ENCODE peak calls at places on chromosomes 11 and 22, in seven cellular contexts. Q, E, H, G, W, P and M are unnamed samples.

GRCh38 chr11:119337581-119338317 is 2.9 kb downstream of the C1QTNF5 start:
- DNase-seq in G (no peak), H (no peak), P (no peak), E (no peak), Q (no peak), W (no peak), M (no peak)

GRCh38 chr11:107824668-107825369 is 33.8 kb downstream of the SLC35F2 start:
- DNase-seq in Q (no peak), G (no peak), W (no peak), P (no peak), H (no peak), E (no peak), M (no peak)

GRCh38 chr11:31645747-31646146 is 136.2 kb downstream of the ELP4 start:
- DNase-seq in Q (no peak), P (no peak), W (no peak), G (no peak), H (no peak), E (peak), M (no peak)

GRCh38 chr11:118263694-118264567 is at the start of gene MPZL2:
- DNase-seq in W (peak), H (no peak), G (peak), E (peak), Q (peak), P (no peak), M (no peak)

GRCh38 chr11:76233936-76234703 is 27.8 kb upstream of the WNT11 start:
- DNase-seq in Q (peak), E (peak), P (no peak), G (peak), W (no peak), H (no peak), M (peak)

GRCh38 chr11:33919645-33920044 is 27.8 kb upstream of the LMO2 start:
- DNase-seq in Q (no peak), E (no peak), G (no peak), P (no peak), H (no peak), W (no peak), M (no peak)

GRCh38 chr11:113881856-113882255 is 6.5 kb upstream of the USP28 start:
- DNase-seq in E (no peak), Q (peak), G (no peak), H (no peak), W (no peak), P (no peak), M (no peak)

GRCh38 chr11:71283960-71284359 is 31.6 kb upstream of the SHANK2 start:
- DNase-seq in W (no peak), H (no peak), P (no peak), G (peak), E (no peak), Q (peak), M (no peak)

GRCh38 chr11:3157381-3158130 is 7.6 kb downstream of the OSBPL5 start:
- DNase-seq in W (no peak), P (no peak), H (no peak), E (no peak), G (no peak), Q (no peak), M (no peak)

GRCh38 chr11:96227244-96227643 is 115.8 kb downstream of the MAML2 start:
- DNase-seq in G (no peak), Q (no peak), E (no peak), P (no peak), W (no peak), H (no peak), M (no peak)

GRCh38 chr11:111934301-111934700 is 2.8 kb upstream of the DIXDC1 start:
- DNase-seq in P (no peak), H (no peak), W (no peak), E (no peak), G (no peak), Q (no peak), M (no peak)

GRCh38 chr11:63639195-63639832 is 25.1 kb upstream of the PLAAT3 start:
- DNase-seq in G (no peak), E (no peak), P (no peak), Q (no peak), W (no peak), H (no peak), M (peak)

GRCh38 chr11:111069076-111069475 is 176.4 kb upstream of the POU2AF2 start:
- DNase-seq in W (no peak), H (no peak), E (no peak), Q (no peak), G (no peak), P (no peak), M (no peak)

GRCh38 chr11:73174495-73174791 is 32.3 kb upstream of the FCHSD2 start:
- DNase-seq in Q (no peak), P (no peak), E (no peak), G (no peak), W (no peak), H (no peak), M (no peak)

GRCh38 chr11:125263268-125263790 is 98.8 kb downstream of the PKNOX2 start:
- DNase-seq in P (no peak), E (peak), G (peak), Q (no peak), W (no peak), H (no peak), M (no peak)

GRCh38 chr22:24977370-24978230 is 25.1 kb downstream of the KIAA1671 start:
- DNase-seq in E (peak), H (no peak), W (peak), G (peak), P (no peak), Q (no peak), M (no peak)

GRCh38 chr11:125494987-125495725 is 909 bp downstream of the FEZ1 start:
- DNase-seq in E (peak), W (no peak), H (no peak), P (no peak), Q (no peak), G (no peak), M (no peak)

GRCh38 chr22:33985506-33985905 is 65.2 kb upstream of the LARGE1 start:
- DNase-seq in G (no peak), E (no peak), H (no peak), Q (no peak), P (no peak), W (no peak), M (no peak)

GRCh38 chr22:27213766-27214581 is 556.6 kb downstream of the MIAT start:
- DNase-seq in G (peak), P (no peak), H (no peak), Q (peak), W (no peak), E (peak), M (no peak)

GRCh38 chr11:66739983-66740382 is 11.0 kb upstream of the SPTBN2 start:
- DNase-seq in P (no peak), G (no peak), E (no peak), W (no peak), Q (no peak), H (no peak), M (no peak)

GRCh38 chr22:48586799-48587185 is 1240.9 kb downstream of the BRD1 start:
- DNase-seq in H (no peak), W (no peak), P (no peak), E (no peak), G (no peak), Q (no peak), M (no peak)

GRCh38 chr11:11979487-11980117 is 28.8 kb downstream of the DKK3 start:
- DNase-seq in P (no peak), Q (peak), H (no peak), W (no peak), G (no peak), E (no peak), M (no peak)

GRCh38 chr11:1645357-1645821 is 15.8 kb downstream of the KRTAP5-5 start:
- DNase-seq in G (no peak), W (no peak), E (no peak), P (no peak), Q (no peak), H (no peak), M (no peak)

GRCh38 chr11:69752890-69753289 is 22.3 kb downstream of the FGF4 start:
- DNase-seq in W (no peak), Q (no peak), H (no peak), P (no peak), G (no peak), E (no peak), M (no peak)